ENCODE peak calls at places on chromosome 18, in ten cellular contexts. P, J, Y, G, A, E, V, M, O and S are unnamed samples.

GRCh38 chr18:77136076-77136718 is 3.6 kb upstream of the MBP start:
- DNase-seq in P (no peak), J (no peak), Y (no peak), G (no peak), A (no peak), E (no peak), V (no peak), M (no peak), O (no peak), S (no peak)

GRCh38 chr18:11955299-11956029 is 25.8 kb upstream of the IMPA2 start:
- DNase-seq in P (peak), J (no peak), Y (peak), G (no peak), A (no peak), E (no peak), V (peak), M (peak), O (no peak), S (no peak)

GRCh38 chr18:51098082-51098481 is 68.1 kb downstream of the SMAD4 start:
- DNase-seq in P (no peak), J (no peak), Y (no peak), G (no peak), A (no peak), E (no peak), V (no peak), M (no peak), O (no peak), S (no peak)

GRCh38 chr18:31369478-31369877 is 7.1 kb upstream of the DSG4 start:
- DNase-seq in P (no peak), J (no peak), Y (no peak), G (no peak), A (no peak), E (no peak), V (no peak), M (no peak), O (no peak), S (no peak)

GRCh38 chr18:57930476-57930875 is 113.5 kb upstream of the NEDD4L start:
- DNase-seq in P (peak), J (no peak), Y (no peak), G (peak), A (no peak), E (no peak), V (no peak), M (peak), O (no peak), S (no peak)

GRCh38 chr18:70029163-70029562 is 81.5 kb upstream of the CD226 start:
- DNase-seq in P (no peak), J (no peak), Y (no peak), G (no peak), A (no peak), E (no peak), V (no peak), M (no peak), O (no peak), S (no peak)

GRCh38 chr18:22428672-22429071 is 11.0 kb upstream of the CTAGE1 start:
- DNase-seq in P (no peak), J (no peak), Y (no peak), G (no peak), A (no peak), E (no peak), V (no peak), M (no peak), O (no peak), S (no peak)

GRCh38 chr18:32802606-32803451 is 30.0 kb upstream of the KLHL14 start:
- DNase-seq in P (no peak), J (no peak), Y (no peak), G (no peak), A (no peak), E (no peak), V (no peak), M (no peak), O (no peak), S (no peak)

GRCh38 chr18:59386909-59387515 is 27.9 kb upstream of the LMAN1 start:
- DNase-seq in P (no peak), J (no peak), Y (peak), G (no peak), A (no peak), E (no peak), V (no peak), M (no peak), O (no peak), S (no peak)

GRCh38 chr18:12048827-12049175 is 44.8 kb upstream of the ANKRD62 start:
- DNase-seq in P (no peak), J (peak), Y (no peak), G (no peak), A (no peak), E (no peak), V (peak), M (no peak), O (no peak), S (no peak)

GRCh38 chr18:74511823-74512222 is 15.7 kb downstream of the CNDP2 start:
- DNase-seq in P (no peak), J (no peak), Y (no peak), G (no peak), A (peak), E (no peak), V (no peak), M (no peak), O (no peak), S (no peak)

GRCh38 chr18:32548688-32549087 is 78.0 kb upstream of the GAREM1 start:
- DNase-seq in P (no peak), J (no peak), Y (peak), G (no peak), A (peak), E (no peak), V (no peak), M (peak), O (no peak), S (no peak)

GRCh38 chr18:26617151-26617554 is 68.8 kb upstream of the KCTD1 start:
- DNase-seq in P (no peak), J (peak), Y (no peak), G (peak), A (no peak), E (no peak), V (peak), M (no peak), O (no peak), S (no peak)

GRCh38 chr18:11324510-11324909 is 175.1 kb upstream of the PIEZO2 start:
- DNase-seq in P (no peak), J (no peak), Y (no peak), G (no peak), A (no peak), E (no peak), V (no peak), M (no peak), O (no peak), S (no peak)

GRCh38 chr18:25283769-25284168 is 68.2 kb downstream of the ZNF521 start:
- DNase-seq in P (no peak), J (no peak), Y (no peak), G (no peak), A (no peak), E (no peak), V (no peak), M (no peak), O (no peak), S (no peak)